ENCODE peak calls at places on chromosomes 4 and X, in eight cellular contexts. One of them, this sample, is unnamed.

GRCh38 chr4:81648576-81649272 is 177.0 kb upstream of the RASGEF1B start:
- DNase-seq in fibroblast of villous mesenchyme: no peak
- DNase-seq in kidney epithelial cell: peak; percentile 77
- DNase-seq in astrocyte: peak; percentile 35
- DNase-seq in breast epithelium: no peak
- DNase-seq in fibroblast of pulmonary artery: peak; percentile 51
- DNase-seq in K562: no peak
- DNase-seq in Peyer's patch: peak; percentile 62
- DNase-seq in this sample: peak; percentile 36

GRCh38 chr4:13193662-13194061 is 290.5 kb downstream of the RAB28 start:
- DNase-seq in fibroblast of villous mesenchyme: no peak
- DNase-seq in kidney epithelial cell: no peak
- DNase-seq in astrocyte: no peak
- DNase-seq in breast epithelium: no peak
- DNase-seq in fibroblast of pulmonary artery: no peak
- DNase-seq in K562: no peak
- DNase-seq in Peyer's patch: no peak
- DNase-seq in this sample: no peak

GRCh38 chr4:100630341-100630740 is 112.5 kb upstream of the EMCN start:
- DNase-seq in fibroblast of villous mesenchyme: no peak
- DNase-seq in kidney epithelial cell: no peak
- DNase-seq in astrocyte: no peak
- DNase-seq in breast epithelium: no peak
- DNase-seq in fibroblast of pulmonary artery: no peak
- DNase-seq in K562: no peak
- DNase-seq in Peyer's patch: no peak
- DNase-seq in this sample: no peak

GRCh38 chr4:71614626-71615025 is 169.3 kb downstream of the GC start:
- DNase-seq in fibroblast of villous mesenchyme: no peak
- DNase-seq in kidney epithelial cell: no peak
- DNase-seq in astrocyte: no peak
- DNase-seq in breast epithelium: no peak
- DNase-seq in fibroblast of pulmonary artery: no peak
- DNase-seq in K562: no peak
- DNase-seq in Peyer's patch: no peak
- DNase-seq in this sample: no peak

GRCh38 chrX:15947648-15948317 is 93.2 kb upstream of the AP1S2 start:
- DNase-seq in fibroblast of villous mesenchyme: peak; percentile 40
- DNase-seq in kidney epithelial cell: no peak
- DNase-seq in astrocyte: peak; percentile 54
- DNase-seq in breast epithelium: no peak
- DNase-seq in fibroblast of pulmonary artery: peak; percentile 66
- DNase-seq in K562: peak; percentile 34
- DNase-seq in Peyer's patch: no peak
- DNase-seq in this sample: no peak

GRCh38 chr4:14749910-14750309 is 252.4 kb upstream of the CPEB2 start:
- DNase-seq in fibroblast of villous mesenchyme: peak; percentile 11
- DNase-seq in kidney epithelial cell: no peak
- DNase-seq in astrocyte: peak; percentile 1
- DNase-seq in breast epithelium: no peak
- DNase-seq in fibroblast of pulmonary artery: peak; percentile 8
- DNase-seq in K562: peak; percentile 6
- DNase-seq in Peyer's patch: no peak
- DNase-seq in this sample: no peak

GRCh38 chrX:19956923-19957322 is 33.9 kb downstream of the BCLAF3 start:
- DNase-seq in fibroblast of villous mesenchyme: no peak
- DNase-seq in kidney epithelial cell: no peak
- DNase-seq in astrocyte: peak; percentile 55
- DNase-seq in breast epithelium: no peak
- DNase-seq in fibroblast of pulmonary artery: no peak
- DNase-seq in K562: no peak
- DNase-seq in Peyer's patch: no peak
- DNase-seq in this sample: no peak

GRCh38 chr4:100372432-100372831 is 145.4 kb downstream of the EMCN start:
- DNase-seq in fibroblast of villous mesenchyme: peak; percentile 11
- DNase-seq in kidney epithelial cell: no peak
- DNase-seq in astrocyte: no peak
- DNase-seq in breast epithelium: no peak
- DNase-seq in fibroblast of pulmonary artery: peak; percentile 20
- DNase-seq in K562: no peak
- DNase-seq in Peyer's patch: no peak
- DNase-seq in this sample: no peak

GRCh38 chrX:107733686-107734085 is 41.9 kb downstream of the TSC22D3 start:
- DNase-seq in fibroblast of villous mesenchyme: no peak
- DNase-seq in kidney epithelial cell: no peak
- DNase-seq in astrocyte: no peak
- DNase-seq in breast epithelium: no peak
- DNase-seq in fibroblast of pulmonary artery: no peak
- DNase-seq in K562: no peak
- DNase-seq in Peyer's patch: no peak
- DNase-seq in this sample: no peak

GRCh38 chr4:60721680-60722079 is 478.4 kb upstream of the ADGRL3 start:
- DNase-seq in fibroblast of villous mesenchyme: peak; percentile 44
- DNase-seq in kidney epithelial cell: no peak
- DNase-seq in astrocyte: no peak
- DNase-seq in breast epithelium: no peak
- DNase-seq in fibroblast of pulmonary artery: no peak
- DNase-seq in K562: no peak
- DNase-seq in Peyer's patch: no peak
- DNase-seq in this sample: no peak

GRCh38 chrX:77733342-77733741 is 52.7 kb downstream of the ATRX start:
- DNase-seq in fibroblast of villous mesenchyme: no peak
- DNase-seq in kidney epithelial cell: no peak
- DNase-seq in astrocyte: no peak
- DNase-seq in breast epithelium: no peak
- DNase-seq in fibroblast of pulmonary artery: no peak
- DNase-seq in K562: no peak
- DNase-seq in Peyer's patch: no peak
- DNase-seq in this sample: no peak

GRCh38 chrX:17601816-17602215 is 135.5 kb upstream of the SCML1 start:
- DNase-seq in fibroblast of villous mesenchyme: no peak
- DNase-seq in kidney epithelial cell: no peak
- DNase-seq in astrocyte: no peak
- DNase-seq in breast epithelium: no peak
- DNase-seq in fibroblast of pulmonary artery: no peak
- DNase-seq in K562: no peak
- DNase-seq in Peyer's patch: no peak
- DNase-seq in this sample: no peak

GRCh38 chrX:41022579-41022978 is 62.7 kb upstream of the USP9X start:
- DNase-seq in fibroblast of villous mesenchyme: peak; percentile 60
- DNase-seq in kidney epithelial cell: no peak
- DNase-seq in astrocyte: peak; percentile 39
- DNase-seq in breast epithelium: no peak
- DNase-seq in fibroblast of pulmonary artery: peak; percentile 46
- DNase-seq in K562: no peak
- DNase-seq in Peyer's patch: no peak
- DNase-seq in this sample: no peak

GRCh38 chr4:48341776-48342558 is 638 bp downstream of the SLAIN2 start:
- DNase-seq in fibroblast of villous mesenchyme: no peak
- DNase-seq in kidney epithelial cell: no peak
- DNase-seq in astrocyte: no peak
- DNase-seq in breast epithelium: peak; percentile 34
- DNase-seq in fibroblast of pulmonary artery: peak; percentile 27
- DNase-seq in K562: peak; percentile 62
- DNase-seq in Peyer's patch: peak; percentile 35
- DNase-seq in this sample: no peak

GRCh38 chr4:184328022-184328736 is 110.5 kb upstream of the ENPP6 start:
- DNase-seq in fibroblast of villous mesenchyme: no peak
- DNase-seq in kidney epithelial cell: no peak
- DNase-seq in astrocyte: no peak
- DNase-seq in breast epithelium: peak; percentile 50
- DNase-seq in fibroblast of pulmonary artery: no peak
- DNase-seq in K562: no peak
- DNase-seq in Peyer's patch: peak; percentile 68
- DNase-seq in this sample: no peak

GRCh38 chrX:151516538-151517187 is 46.8 kb upstream of the PASD1 start:
- DNase-seq in fibroblast of villous mesenchyme: no peak
- DNase-seq in kidney epithelial cell: no peak
- DNase-seq in astrocyte: no peak
- DNase-seq in breast epithelium: no peak
- DNase-seq in fibroblast of pulmonary artery: no peak
- DNase-seq in K562: peak; percentile 9
- DNase-seq in Peyer's patch: no peak
- DNase-seq in this sample: no peak

GRCh38 chrX:151517421-151517820 is 46.1 kb upstream of the PASD1 start:
- DNase-seq in fibroblast of villous mesenchyme: no peak
- DNase-seq in kidney epithelial cell: no peak
- DNase-seq in astrocyte: no peak
- DNase-seq in breast epithelium: no peak
- DNase-seq in fibroblast of pulmonary artery: no peak
- DNase-seq in K562: no peak
- DNase-seq in Peyer's patch: no peak
- DNase-seq in this sample: no peak

GRCh38 chrX:151513472-151513871 is 50.0 kb upstream of the PASD1 start:
- DNase-seq in fibroblast of villous mesenchyme: no peak
- DNase-seq in kidney epithelial cell: no peak
- DNase-seq in astrocyte: no peak
- DNase-seq in breast epithelium: no peak
- DNase-seq in fibroblast of pulmonary artery: no peak
- DNase-seq in K562: no peak
- DNase-seq in Peyer's patch: no peak
- DNase-seq in this sample: no peak

GRCh38 chrX:151510203-151510602 is 53.3 kb upstream of the PASD1 start:
- DNase-seq in fibroblast of villous mesenchyme: no peak
- DNase-seq in kidney epithelial cell: no peak
- DNase-seq in astrocyte: no peak
- DNase-seq in breast epithelium: no peak
- DNase-seq in fibroblast of pulmonary artery: no peak
- DNase-seq in K562: no peak
- DNase-seq in Peyer's patch: no peak
- DNase-seq in this sample: no peak

GRCh38 chrX:151515233-151515632 is 48.2 kb upstream of the PASD1 start:
- DNase-seq in fibroblast of villous mesenchyme: no peak
- DNase-seq in kidney epithelial cell: no peak
- DNase-seq in astrocyte: no peak
- DNase-seq in breast epithelium: no peak
- DNase-seq in fibroblast of pulmonary artery: no peak
- DNase-seq in K562: peak; percentile 33
- DNase-seq in Peyer's patch: no peak
- DNase-seq in this sample: no peak
- H3K4me3 ChIP-seq in fibroblast of villous mesenchyme: no peak overlapping the region
- H3K4me3 ChIP-seq in kidney epithelial cell: no peak overlapping the region
- H3K4me3 ChIP-seq in astrocyte: no peak overlapping the region
- H3K4me3 ChIP-seq in breast epithelium: no peak overlapping the region
- H3K4me3 ChIP-seq in fibroblast of pulmonary artery: no peak overlapping the region
- H3K4me3 ChIP-seq in K562: no peak overlapping the region
- H3K4me3 ChIP-seq in Peyer's patch: no peak overlapping the region
- H3K4me3 ChIP-seq in this sample: no peak overlapping the region

DNA sequence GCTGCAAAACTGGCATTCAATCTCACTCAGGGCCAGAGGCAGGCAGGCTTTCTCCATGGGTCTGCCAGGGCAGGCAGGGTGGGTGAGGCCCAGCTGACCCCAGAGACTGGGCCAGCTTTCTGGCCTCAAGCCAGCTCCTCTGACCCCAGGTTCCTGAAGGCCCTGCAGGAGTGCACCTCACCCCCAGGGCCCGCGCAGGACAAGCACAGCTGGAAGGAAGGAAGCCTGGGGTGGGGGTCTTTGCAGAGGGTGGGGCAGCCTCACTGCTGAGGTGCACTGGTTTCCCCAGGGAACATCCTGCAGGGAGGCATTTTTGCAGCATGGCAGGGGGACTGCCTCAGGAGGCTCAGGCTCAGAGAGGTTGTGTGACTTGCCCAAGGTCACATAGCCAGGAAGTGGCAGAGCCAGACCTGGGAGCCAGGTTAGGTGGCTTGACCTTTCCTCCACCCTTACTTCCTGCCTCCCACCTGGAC is 31.5 kb upstream of the AFAP1 start:
- DNase-seq in fibroblast of villous mesenchyme: no peak
- DNase-seq in kidney epithelial cell: no peak
- DNase-seq in astrocyte: no peak
- DNase-seq in breast epithelium: no peak
- DNase-seq in fibroblast of pulmonary artery: no peak
- DNase-seq in K562: no peak
- DNase-seq in Peyer's patch: no peak
- DNase-seq in this sample: no peak
- H3K4me3 ChIP-seq in fibroblast of villous mesenchyme: no peak overlapping the region
- H3K4me3 ChIP-seq in kidney epithelial cell: no peak overlapping the region
- H3K4me3 ChIP-seq in astrocyte: no peak overlapping the region
- H3K4me3 ChIP-seq in breast epithelium: no peak overlapping the region
- H3K4me3 ChIP-seq in fibroblast of pulmonary artery: peak overlapping the region; percentile 42
- H3K4me3 ChIP-seq in K562: no peak overlapping the region
- H3K4me3 ChIP-seq in Peyer's patch: no peak overlapping the region
- H3K4me3 ChIP-seq in this sample: no peak overlapping the region

GRCh38 chr4:150078041-150078995 is at the start of gene DCLK2:
- DNase-seq in fibroblast of villous mesenchyme: peak; percentile 87
- DNase-seq in kidney epithelial cell: peak; percentile 32
- DNase-seq in astrocyte: peak; percentile 89
- DNase-seq in breast epithelium: peak; percentile 23
- DNase-seq in fibroblast of pulmonary artery: peak; percentile 91
- DNase-seq in K562: peak; percentile 22
- DNase-seq in Peyer's patch: peak; percentile 35
- DNase-seq in this sample: no peak

GRCh38 chr4:150078996-150079581 is 844 bp downstream of the DCLK2 start:
- DNase-seq in fibroblast of villous mesenchyme: peak; percentile 53
- DNase-seq in kidney epithelial cell: no peak
- DNase-seq in astrocyte: no peak
- DNase-seq in breast epithelium: no peak
- DNase-seq in fibroblast of pulmonary artery: no peak
- DNase-seq in K562: no peak
- DNase-seq in Peyer's patch: peak; percentile 39
- DNase-seq in this sample: no peak

GRCh38 chr4:150080335-150080734 is 2.1 kb downstream of the DCLK2 start:
- DNase-seq in fibroblast of villous mesenchyme: no peak
- DNase-seq in kidney epithelial cell: no peak
- DNase-seq in astrocyte: no peak
- DNase-seq in breast epithelium: no peak
- DNase-seq in fibroblast of pulmonary artery: no peak
- DNase-seq in K562: no peak
- DNase-seq in Peyer's patch: no peak
- DNase-seq in this sample: no peak

GRCh38 chr4:150080875-150081274 is 2.6 kb downstream of the DCLK2 start:
- DNase-seq in fibroblast of villous mesenchyme: no peak
- DNase-seq in kidney epithelial cell: no peak
- DNase-seq in astrocyte: no peak
- DNase-seq in breast epithelium: no peak
- DNase-seq in fibroblast of pulmonary artery: no peak
- DNase-seq in K562: no peak
- DNase-seq in Peyer's patch: no peak
- DNase-seq in this sample: no peak

DNA sequence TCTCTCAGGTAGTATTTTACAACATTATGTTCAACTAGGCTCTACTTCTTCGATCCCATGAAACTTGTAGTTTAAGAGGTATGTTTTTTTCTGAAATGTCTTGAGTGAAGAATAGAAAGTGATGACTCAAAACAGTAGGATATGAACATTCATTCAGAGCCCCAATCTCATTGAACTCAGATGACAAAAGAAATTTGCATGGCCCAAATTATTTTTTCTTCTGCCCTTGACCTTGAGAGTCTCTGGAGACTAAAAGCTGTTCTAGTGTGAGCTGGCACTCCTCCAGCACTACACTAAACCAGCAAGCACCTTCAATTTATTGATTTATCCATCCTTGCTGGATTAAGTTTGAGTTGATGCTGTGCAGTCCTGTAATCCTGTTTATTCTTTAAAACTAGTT is 4.0 kb downstream of the DCLK2 start:
- DNase-seq in fibroblast of villous mesenchyme: no peak
- DNase-seq in kidney epithelial cell: no peak
- DNase-seq in astrocyte: no peak
- DNase-seq in breast epithelium: no peak
- DNase-seq in fibroblast of pulmonary artery: no peak
- DNase-seq in K562: no peak
- DNase-seq in Peyer's patch: no peak
- DNase-seq in this sample: no peak
- H3K4me3 ChIP-seq in fibroblast of villous mesenchyme: no peak overlapping the region
- H3K4me3 ChIP-seq in kidney epithelial cell: no peak overlapping the region
- H3K4me3 ChIP-seq in astrocyte: no peak overlapping the region
- H3K4me3 ChIP-seq in breast epithelium: no peak overlapping the region
- H3K4me3 ChIP-seq in fibroblast of pulmonary artery: no peak overlapping the region
- H3K4me3 ChIP-seq in K562: no peak overlapping the region
- H3K4me3 ChIP-seq in Peyer's patch: no peak overlapping the region
- H3K4me3 ChIP-seq in this sample: no peak overlapping the region

GRCh38 chr4:112882286-112882685 is 167.2 kb upstream of the ANK2 start:
- DNase-seq in fibroblast of villous mesenchyme: no peak
- DNase-seq in kidney epithelial cell: no peak
- DNase-seq in astrocyte: no peak
- DNase-seq in breast epithelium: no peak
- DNase-seq in fibroblast of pulmonary artery: no peak
- DNase-seq in K562: no peak
- DNase-seq in Peyer's patch: no peak
- DNase-seq in this sample: no peak
- H3K4me3 ChIP-seq in fibroblast of villous mesenchyme: no peak overlapping the region
- H3K4me3 ChIP-seq in kidney epithelial cell: no peak overlapping the region
- H3K4me3 ChIP-seq in astrocyte: no peak overlapping the region
- H3K4me3 ChIP-seq in breast epithelium: peak overlapping the region; percentile 12
- H3K4me3 ChIP-seq in fibroblast of pulmonary artery: peak overlapping the region; percentile 31
- H3K4me3 ChIP-seq in K562: no peak overlapping the region
- H3K4me3 ChIP-seq in Peyer's patch: no peak overlapping the region
- H3K4me3 ChIP-seq in this sample: no peak overlapping the region

This sample was measured in epithelial cell of proximal tubule.